ENCODE peak calls at places on chromosomes 2 and 18, in five cellular contexts. Q is fibroblast of lung, E is neuronal stem cell, G is PC-3, B is astrocyte. H is an unnamed sample.

GRCh38 chr2:139850254-139850890 is 1070.2 kb upstream of the NXPH2 start:
- DNase-seq in Q (no peak), E (no peak), G (no peak), B (no peak), H (no peak)

GRCh38 chr18:62634471-62634870 is 80.9 kb upstream of the PHLPP1 start:
- DNase-seq in Q (no peak), E (no peak), G (peak), B (no peak), H (no peak)

GRCh38 chr2:229340086-229340760 is 69.1 kb upstream of the PID1 start:
- DNase-seq in Q (peak), E (no peak), G (peak), B (peak), H (no peak)

GRCh38 chr18:25875574-25875973 is 214.8 kb downstream of the SS18 start:
- DNase-seq in Q (peak), E (no peak), G (no peak), B (no peak), H (no peak)

GRCh38 chr2:150320623-150321022 is 166.8 kb downstream of the RND3 start:
- DNase-seq in Q (no peak), E (no peak), G (no peak), B (no peak), H (no peak)

GRCh38 chr18:74745658-74746403 is 148.2 kb downstream of the ZNF407 start:
- DNase-seq in Q (peak), E (no peak), G (peak), B (peak), H (no peak)

GRCh38 chr18:73884868-73885267 is 262.8 kb downstream of the FBXO15 start:
- DNase-seq in Q (no peak), E (no peak), G (no peak), B (no peak), H (no peak)

GRCh38 chr2:28233070-28233718 is 159.5 kb upstream of the FOSL2 start:
- DNase-seq in Q (peak), E (no peak), G (peak), B (peak), H (no peak)

GRCh38 chr2:170812716-170813585 is 3.7 kb upstream of the GAD1 start:
- DNase-seq in Q (peak), E (peak), G (peak), B (peak), H (peak)

GRCh38 chr2:11237122-11237521 is 81.9 kb downstream of the SLC66A3 start:
- DNase-seq in Q (no peak), E (no peak), G (no peak), B (no peak), H (no peak)

GRCh38 chr2:28566441-28567075 is 70.7 kb downstream of the PLB1 start:
- DNase-seq in Q (peak), E (peak), G (peak), B (peak), H (peak)

GRCh38 chr18:43001821-43002220 is 113.7 kb downstream of the RIT2 start:
- DNase-seq in Q (peak), E (no peak), G (no peak), B (peak), H (no peak)

GRCh38 chr18:8140841-8141501 is 468.3 kb upstream of the RAB12 start:
- DNase-seq in Q (peak), E (no peak), G (peak), B (peak), H (no peak)

GRCh38 chr2:237674731-237675276 is 47.4 kb downstream of the LRRFIP1 start:
- DNase-seq in Q (peak), E (no peak), G (peak), B (peak), H (peak)

GRCh38 chr2:213703699-213704098 is 419.4 kb downstream of the SPAG16 start:
- DNase-seq in Q (no peak), E (no peak), G (no peak), B (no peak), H (no peak)

GRCh38 chr2:138516030-138516704 is 14.6 kb downstream of the SPOPL start:
- DNase-seq in Q (no peak), E (no peak), G (peak), B (peak), H (no peak)

GRCh38 chr2:128782411-128783192 is 463.9 kb upstream of the HS6ST1 start:
- DNase-seq in Q (no peak), E (no peak), G (no peak), B (no peak), H (no peak)

GRCh38 chr18:10791141-10791808 is 265.4 kb downstream of the NAPG start:
- DNase-seq in Q (no peak), E (no peak), G (no peak), B (no peak), H (no peak)

GRCh38 chr2:5391361-5391760 is 300.8 kb upstream of the SOX11 start:
- DNase-seq in Q (peak), E (no peak), G (no peak), B (no peak), H (no peak)

GRCh38 chr2:190592831-190593230 is 56.1 kb upstream of the NAB1 start:
- DNase-seq in Q (no peak), E (no peak), G (no peak), B (peak), H (no peak)

GRCh38 chr2:150485114-150485870 is 2.2 kb downstream of the RND3 start:
- DNase-seq in Q (peak), E (peak), G (peak), B (peak), H (no peak)

GRCh38 chr2:208222351-208222750 is 32.5 kb downstream of the IDH1 start:
- DNase-seq in Q (no peak), E (no peak), G (peak), B (peak), H (no peak)

GRCh38 chr2:54386993-54387590 is 69.0 kb upstream of the SPTBN1 start:
- DNase-seq in Q (peak), E (no peak), G (no peak), B (peak), H (no peak)

GRCh38 chr2:36569267-36569860 is 28.6 kb downstream of the FEZ2 start:
- DNase-seq in Q (peak), E (no peak), G (peak), B (no peak), H (no peak)

GRCh38 chr2:31275976-31276375 is 42.0 kb downstream of the EHD3 start:
- DNase-seq in Q (no peak), E (no peak), G (no peak), B (no peak), H (no peak)

GRCh38 chr2:26346454-26347053 is at the start of gene ADGRF3:
- DNase-seq in Q (peak), E (peak), G (peak), B (peak), H (peak)

GRCh38 chr2:216622526-216622925 is 10.7 kb upstream of the IGFBP2 start:
- DNase-seq in Q (no peak), E (no peak), G (no peak), B (no peak), H (no peak)

GRCh38 chr2:10787176-10787968 is 25.2 kb downstream of the PDIA6 start:
- DNase-seq in Q (peak), E (no peak), G (no peak), B (no peak), H (peak)

GRCh38 chr2:152336854-152337510 is 2.0 kb downstream of the FMNL2 start:
- DNase-seq in Q (peak), E (peak), G (peak), B (peak), H (no peak)

DNA sequence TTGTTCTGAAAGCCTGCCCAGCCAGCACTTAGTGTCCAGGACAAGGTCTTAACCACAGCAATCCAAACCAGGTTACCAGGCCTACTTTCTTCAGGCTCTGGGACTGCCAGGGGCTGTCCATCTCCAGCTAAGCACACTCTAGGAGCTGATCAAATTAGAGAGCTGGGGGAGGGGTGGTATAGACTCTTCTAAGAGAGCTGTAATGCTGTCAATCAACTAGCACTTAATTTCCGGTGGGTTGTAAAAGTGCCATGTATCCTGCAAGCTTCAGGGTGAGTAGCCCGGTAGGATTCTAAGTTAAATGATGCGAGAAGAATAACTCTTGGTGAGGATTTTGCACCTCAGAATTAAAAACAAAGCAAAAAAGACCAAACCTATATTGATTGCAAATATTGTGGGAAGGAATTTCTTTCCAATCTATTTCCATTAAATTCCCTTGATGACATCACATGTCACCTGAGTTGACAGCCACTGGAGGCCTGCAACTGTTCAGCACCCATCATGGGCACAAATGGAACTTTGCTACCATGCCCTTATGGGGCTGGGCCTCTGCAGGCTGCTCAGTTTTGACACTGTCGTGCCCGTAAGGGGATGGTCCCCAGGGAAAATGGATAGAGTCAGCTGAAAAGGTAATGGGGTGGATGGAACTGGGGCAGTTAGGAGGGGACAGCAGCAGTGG is 8.7 kb upstream of the COX7A2L start:
- DNase-seq in Q (no peak), E (no peak), G (no peak), B (no peak), H (no peak)
- H2AFZ ChIP-seq in Q (no peak), E (peak), G (peak), B (no peak), H (no peak)

GRCh38 chr2:189249901-189250300 is 70.3 kb upstream of the COL5A2 start:
- DNase-seq in Q (no peak), E (no peak), G (no peak), B (no peak), H (no peak)

GRCh38 chr2:189254268-189254883 is 74.8 kb upstream of the COL5A2 start:
- DNase-seq in Q (peak), E (no peak), G (peak), B (peak), H (no peak)

GRCh38 chr2:189255711-189256110 is 76.2 kb upstream of the COL5A2 start:
- DNase-seq in Q (no peak), E (no peak), G (no peak), B (no peak), H (no peak)

GRCh38 chr2:189252991-189253680 is 73.6 kb upstream of the COL5A2 start:
- DNase-seq in Q (no peak), E (no peak), G (peak), B (no peak), H (no peak)

GRCh38 chr2:189253841-189254240 is 74.3 kb upstream of the COL5A2 start:
- DNase-seq in Q (no peak), E (no peak), G (peak), B (peak), H (no peak)
- H3K27ac ChIP-seq in Q (peak), E (no peak), G (peak), B (no peak), H (no peak)

DNA sequence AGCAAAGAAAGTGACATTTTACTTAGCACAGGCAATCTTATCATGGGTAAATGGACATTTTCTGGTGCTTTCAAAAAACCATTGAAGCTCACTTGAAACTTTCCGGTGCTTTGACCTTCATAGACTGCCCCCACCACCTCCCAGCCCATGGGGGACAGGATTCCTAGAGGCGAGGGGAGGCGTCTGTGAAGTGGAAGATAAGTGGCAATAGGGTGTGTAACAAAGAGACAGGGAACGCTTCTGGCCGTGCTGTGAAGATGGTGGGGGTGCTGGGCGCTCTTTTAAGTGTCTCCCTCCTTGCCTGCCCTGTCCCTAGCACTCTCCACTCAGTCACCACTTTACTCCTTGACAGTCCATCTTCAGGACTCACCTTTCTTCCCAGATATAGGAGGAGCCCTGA is 23.4 kb upstream of the GMPPA start:
- DNase-seq in Q (no peak), E (no peak), G (no peak), B (no peak), H (no peak)
- H2AFZ ChIP-seq in Q (no peak), E (no peak), G (no peak), B (no peak), H (no peak)

GRCh38 chr2:227415538-227416424 is 28.0 kb upstream of the SCYGR1 start:
- DNase-seq in Q (peak), E (no peak), G (peak), B (peak), H (peak)
- H3K27ac ChIP-seq in Q (no peak), E (no peak), G (peak), B (no peak), H (no peak)

DNA sequence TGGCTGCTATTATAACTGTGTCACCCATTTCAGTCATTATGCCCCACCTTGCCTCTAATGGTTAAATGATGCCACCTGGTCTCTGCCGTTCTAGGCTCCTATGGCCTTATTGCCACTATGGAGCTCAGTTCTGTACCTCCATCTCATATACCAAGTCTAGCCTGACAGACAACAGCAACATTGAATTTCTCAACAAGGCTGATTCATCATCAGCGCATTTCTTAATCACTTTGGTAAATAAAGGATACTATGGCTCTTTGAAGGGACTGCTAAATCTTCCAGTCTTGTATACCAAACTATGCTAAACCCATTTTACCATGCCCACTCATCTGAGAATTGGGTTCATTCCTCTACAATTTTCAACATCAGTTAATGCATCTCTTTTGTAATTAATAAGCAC is 784.5 kb upstream of the CELF4 start:
- DNase-seq in Q (no peak), E (no peak), G (no peak), B (no peak), H (no peak)
- H2AFZ ChIP-seq in Q (no peak), E (no peak), G (no peak), B (no peak), H (no peak)

GRCh38 chr2:148596033-148596432 is 48.5 kb upstream of the EPC2 start:
- DNase-seq in Q (no peak), E (no peak), G (no peak), B (no peak), H (no peak)

GRCh38 chr2:148599112-148599991 is 45.2 kb upstream of the EPC2 start:
- DNase-seq in Q (no peak), E (no peak), G (no peak), B (no peak), H (no peak)

GRCh38 chr2:148590613-148591012 is 53.9 kb upstream of the EPC2 start:
- DNase-seq in Q (no peak), E (no peak), G (peak), B (no peak), H (no peak)

GRCh38 chr2:148592812-148593211 is 51.7 kb upstream of the EPC2 start:
- DNase-seq in Q (no peak), E (no peak), G (no peak), B (no peak), H (no peak)

GRCh38 chr2:148594216-148594615 is 50.3 kb upstream of the EPC2 start:
- DNase-seq in Q (no peak), E (no peak), G (no peak), B (no peak), H (no peak)
- H3K27ac ChIP-seq in Q (no peak), E (no peak), G (no peak), B (no peak), H (no peak)

DNA sequence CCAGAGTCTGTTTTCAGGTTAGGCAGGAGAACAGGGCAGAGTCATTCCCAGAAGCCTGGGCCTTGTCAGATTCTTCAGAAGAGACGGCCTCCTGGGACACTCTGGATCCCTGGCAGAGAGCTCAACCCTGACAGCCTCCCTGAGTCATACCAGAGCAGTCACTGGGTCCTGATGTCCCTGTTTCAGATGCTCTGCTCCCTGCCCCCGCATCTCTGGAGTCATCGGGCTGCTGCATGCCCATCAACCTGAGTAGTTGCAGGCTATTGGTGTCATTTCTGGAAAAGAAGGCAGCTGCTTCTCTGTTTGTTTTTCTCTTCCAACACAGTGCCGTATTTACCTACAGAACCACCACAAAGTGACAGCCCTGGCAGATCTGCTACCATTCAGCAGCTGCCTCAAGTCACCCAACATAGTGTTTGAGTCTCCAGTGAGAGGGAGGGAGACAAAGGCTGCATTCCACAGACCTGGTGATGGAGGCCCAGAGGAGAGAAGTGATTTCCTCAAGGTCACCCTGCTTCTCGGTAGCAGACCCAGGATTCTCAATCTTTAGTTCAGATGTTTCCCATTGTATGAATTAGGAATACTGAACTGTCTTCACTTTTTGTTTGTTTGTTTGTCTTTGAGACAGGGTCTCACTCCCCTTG is 145.2 kb downstream of the B3GNT2 start:
- DNase-seq in Q (no peak), E (no peak), G (peak), B (no peak), H (no peak)
- H2AFZ ChIP-seq in Q (no peak), E (peak), G (no peak), B (no peak), H (no peak)

GRCh38 chr2:3476386-3477033 is 42.8 kb downstream of the ADI1 start:
- DNase-seq in Q (peak), E (no peak), G (no peak), B (peak), H (no peak)

GRCh38 chr2:3472966-3473365 is 46.4 kb downstream of the ADI1 start:
- DNase-seq in Q (no peak), E (no peak), G (no peak), B (no peak), H (no peak)

GRCh38 chr2:3478846-3479385 is 40.4 kb downstream of the ADI1 start:
- DNase-seq in Q (no peak), E (no peak), G (no peak), B (no peak), H (no peak)

GRCh38 chr2:3472296-3472695 is 47.0 kb downstream of the ADI1 start:
- DNase-seq in Q (no peak), E (no peak), G (no peak), B (no peak), H (no peak)

GRCh38 chr2:3475771-3476170 is 43.6 kb downstream of the ADI1 start:
- DNase-seq in Q (no peak), E (no peak), G (no peak), B (no peak), H (no peak)
- H3K27ac ChIP-seq in Q (no peak), E (peak), G (no peak), B (no peak), H (no peak)

GRCh38 chr2:102668171-102668570 is 48.8 kb downstream of the SLC9A2 start:
- DNase-seq in Q (no peak), E (no peak), G (no peak), B (no peak), H (no peak)
- H2AFZ ChIP-seq in Q (no peak), E (no peak), G (no peak), B (no peak), H (no peak)

DNA sequence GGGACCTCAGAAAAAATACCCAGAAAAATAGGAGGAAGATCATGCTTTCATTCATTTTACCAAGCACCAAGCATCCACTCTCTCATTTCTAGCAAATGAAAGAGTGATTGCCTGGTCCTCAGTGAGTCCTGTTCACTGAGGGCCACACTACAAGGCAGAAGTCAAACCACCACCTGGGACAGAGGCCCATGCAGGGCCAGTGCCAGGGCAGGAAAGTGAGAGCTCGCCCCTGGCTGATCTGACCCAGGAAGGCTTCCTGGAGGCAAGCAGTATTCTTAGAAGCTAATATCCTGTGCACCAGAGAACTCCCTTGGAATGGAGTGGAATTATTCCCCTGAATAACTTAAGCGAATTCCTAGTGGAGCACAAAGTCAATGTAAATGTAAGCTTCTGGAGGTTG is 191.7 kb upstream of the ID2 start:
- DNase-seq in Q (no peak), E (no peak), G (no peak), B (no peak), H (no peak)
- H3K27ac ChIP-seq in Q (no peak), E (no peak), G (no peak), B (no peak), H (no peak)

H was measured in Karpas-422.